ENCODE peak calls at places on chromosomes 1 and 21, in four cellular contexts. L is adipocyte, G is GM10248, M is mucosa of gallbladder. W is an unnamed sample.

GRCh38 chr1:193540511-193540910 is 354.1 kb upstream of the B3GALT2 start:
- DNase-seq in L (no peak), G (no peak), M (no peak), W (no peak)

GRCh38 chr1:87149166-87150065 is 179.3 kb upstream of the LMO4 start:
- DNase-seq in L (peak), G (no peak), M (no peak), W (no peak)

GRCh38 chr1:204162498-204163074 is 3.6 kb downstream of the REN start:
- DNase-seq in L (peak), G (peak), M (peak), W (peak)

GRCh38 chr1:116318897-116319296 is 54.1 kb upstream of the ATP1A1 start:
- DNase-seq in L (no peak), G (no peak), M (no peak), W (no peak)

GRCh38 chr1:44988531-44989156 is 2.2 kb upstream of the EIF2B3 start:
- DNase-seq in L (no peak), G (no peak), M (no peak), W (no peak)

GRCh38 chr1:91635763-91636162 is 135.1 kb downstream of the CDC7 start:
- DNase-seq in L (no peak), G (no peak), M (no peak), W (no peak)

GRCh38 chr1:67144696-67145095 is 9.9 kb upstream of the C1orf141 start:
- DNase-seq in L (peak), G (peak), M (no peak), W (no peak)

GRCh38 chr1:211928993-211929637 is 98.6 kb upstream of the LPGAT1 start:
- DNase-seq in L (peak), G (no peak), M (peak), W (no peak)

GRCh38 chr1:209685835-209686234 is 10.6 kb downstream of the G0S2 start:
- DNase-seq in L (no peak), G (no peak), M (no peak), W (no peak)

GRCh38 chr21:35922618-35923017 is 137.7 kb downstream of the SETD4 start:
- DNase-seq in L (no peak), G (no peak), M (no peak), W (no peak)

GRCh38 chr1:85149805-85150204 is 51.0 kb downstream of the SYDE2 start:
- DNase-seq in L (no peak), G (no peak), M (no peak), W (no peak)

GRCh38 chr1:162292422-162292849 is 84.2 kb downstream of the SPATA46 start:
- DNase-seq in L (peak), G (no peak), M (no peak), W (no peak)

GRCh38 chr1:30397576-30397975 is 325.8 kb downstream of the MATN1 start:
- DNase-seq in L (no peak), G (no peak), M (no peak), W (no peak)

GRCh38 chr1:181743878-181744312 is 260.6 kb downstream of the CACNA1E start:
- DNase-seq in L (no peak), G (no peak), M (no peak), W (no peak)

GRCh38 chr1:171254859-171255258 is 6.6 kb downstream of the FMO1 start:
- DNase-seq in L (peak), G (no peak), M (no peak), W (no peak)

GRCh38 chr1:7404046-7404742 is 366.9 kb upstream of the VAMP3 start:
- DNase-seq in L (no peak), G (no peak), M (peak), W (no peak)

W was measured in GM06990.